ENCODE peak calls at places on chromosomes 5 and 9, in four cellular contexts. One of them, this sample, is unnamed.

GRCh38 chr5:9335754-9336495 is 209.9 kb downstream of the SEMA5A start:
- DNase-seq in G401: no peak
- DNase-seq in CD8-positive, alpha-beta memory T cell: no peak
- DNase-seq in Right ventricle myocardium superior: no peak
- DNase-seq in this sample: no peak

GRCh38 chr5:65742565-65743231 is 20.7 kb downstream of the NLN start:
- DNase-seq in G401: peak; percentile 35
- DNase-seq in CD8-positive, alpha-beta memory T cell: no peak
- DNase-seq in Right ventricle myocardium superior: no peak
- DNase-seq in this sample: peak; percentile 61

GRCh38 chr5:142795246-142795645 is 25.1 kb downstream of the ARHGAP26 start:
- DNase-seq in G401: no peak
- DNase-seq in CD8-positive, alpha-beta memory T cell: no peak
- DNase-seq in Right ventricle myocardium superior: no peak
- DNase-seq in this sample: no peak

GRCh38 chr9:115492869-115493268 is 374.9 kb upstream of the TNC start:
- DNase-seq in G401: no peak
- DNase-seq in CD8-positive, alpha-beta memory T cell: no peak
- DNase-seq in Right ventricle myocardium superior: no peak
- DNase-seq in this sample: no peak

GRCh38 chr9:90546200-90546599 is 96.4 kb downstream of the DIRAS2 start:
- DNase-seq in G401: peak; percentile 99
- DNase-seq in CD8-positive, alpha-beta memory T cell: no peak
- DNase-seq in Right ventricle myocardium superior: no peak
- DNase-seq in this sample: peak; percentile 37

GRCh38 chr5:174535691-174536090 is 188.7 kb upstream of the MSX2 start:
- DNase-seq in G401: no peak
- DNase-seq in CD8-positive, alpha-beta memory T cell: no peak
- DNase-seq in Right ventricle myocardium superior: no peak
- DNase-seq in this sample: peak; percentile 41

GRCh38 chr5:170315154-170315553 is 17.6 kb upstream of the LCP2 start:
- DNase-seq in G401: peak; percentile 40
- DNase-seq in CD8-positive, alpha-beta memory T cell: no peak
- DNase-seq in Right ventricle myocardium superior: peak; percentile 85
- DNase-seq in this sample: peak; percentile 26

GRCh38 chr9:113600871-113601545 is 137.5 kb downstream of the RGS3 start:
- DNase-seq in G401: no peak
- DNase-seq in CD8-positive, alpha-beta memory T cell: no peak
- DNase-seq in Right ventricle myocardium superior: no peak
- DNase-seq in this sample: no peak

GRCh38 chr5:148070621-148071020 is 6.8 kb downstream of the SPINK5 start:
- DNase-seq in G401: no peak
- DNase-seq in CD8-positive, alpha-beta memory T cell: no peak
- DNase-seq in Right ventricle myocardium superior: no peak
- DNase-seq in this sample: no peak

GRCh38 chr5:180328296-180329137 is 24.6 kb downstream of the GFPT2 start:
- DNase-seq in G401: peak; percentile 78
- DNase-seq in CD8-positive, alpha-beta memory T cell: peak; percentile 70
- DNase-seq in Right ventricle myocardium superior: peak; percentile 92
- DNase-seq in this sample: peak; percentile 89

GRCh38 chr5:139414601-139415121 is 10.8 kb upstream of the SPATA24 start:
- DNase-seq in G401: no peak
- DNase-seq in CD8-positive, alpha-beta memory T cell: no peak
- DNase-seq in Right ventricle myocardium superior: no peak
- DNase-seq in this sample: no peak

GRCh38 chr9:134175291-134175807 is 11.0 kb upstream of the RNU6ATAC start:
- DNase-seq in G401: no peak
- DNase-seq in CD8-positive, alpha-beta memory T cell: no peak
- DNase-seq in Right ventricle myocardium superior: peak; percentile 39
- DNase-seq in this sample: no peak

GRCh38 chr5:143398053-143398355 is 5.5 kb downstream of the NR3C1 start:
- DNase-seq in G401: peak; percentile 40
- DNase-seq in CD8-positive, alpha-beta memory T cell: no peak
- DNase-seq in Right ventricle myocardium superior: no peak
- DNase-seq in this sample: no peak

GRCh38 chr9:13915591-13916301 is 398.2 kb downstream of the NFIB start:
- DNase-seq in G401: no peak
- DNase-seq in CD8-positive, alpha-beta memory T cell: no peak
- DNase-seq in Right ventricle myocardium superior: no peak
- DNase-seq in this sample: peak; percentile 29

GRCh38 chr9:127018935-127019334 is 103.5 kb downstream of the ANGPTL2 start:
- DNase-seq in G401: no peak
- DNase-seq in CD8-positive, alpha-beta memory T cell: no peak
- DNase-seq in Right ventricle myocardium superior: no peak
- DNase-seq in this sample: no peak

GRCh38 chr5:133995903-133996563 is 8.7 kb downstream of the VDAC1 start:
- DNase-seq in G401: no peak
- DNase-seq in CD8-positive, alpha-beta memory T cell: no peak
- DNase-seq in Right ventricle myocardium superior: no peak
- DNase-seq in this sample: no peak

GRCh38 chr9:129889936-129890717 is 54.9 kb downstream of the USP20 start:
- DNase-seq in G401: no peak
- DNase-seq in CD8-positive, alpha-beta memory T cell: peak; percentile 68
- DNase-seq in Right ventricle myocardium superior: peak; percentile 63
- DNase-seq in this sample: no peak

GRCh38 chr9:83027153-83027867 is 35.6 kb downstream of the RASEF start:
- DNase-seq in G401: no peak
- DNase-seq in CD8-positive, alpha-beta memory T cell: no peak
- DNase-seq in Right ventricle myocardium superior: no peak
- DNase-seq in this sample: peak; percentile 59

GRCh38 chr5:124602925-124603650 is 143.4 kb downstream of the ZNF608 start:
- DNase-seq in G401: no peak
- DNase-seq in CD8-positive, alpha-beta memory T cell: no peak
- DNase-seq in Right ventricle myocardium superior: no peak
- DNase-seq in this sample: no peak

GRCh38 chr9:72038890-72039410 is 21.5 kb downstream of the C9orf57 start:
- DNase-seq in G401: peak; percentile 77
- DNase-seq in CD8-positive, alpha-beta memory T cell: peak; percentile 42
- DNase-seq in Right ventricle myocardium superior: peak; percentile 75
- DNase-seq in this sample: peak; percentile 75

GRCh38 chr9:135508211-135508820 is 7.8 kb downstream of the MRPS2 start:
- DNase-seq in G401: no peak
- DNase-seq in CD8-positive, alpha-beta memory T cell: no peak
- DNase-seq in Right ventricle myocardium superior: no peak
- DNase-seq in this sample: no peak

GRCh38 chr5:133882801-133883200 is 85.6 kb downstream of the C5orf15 start:
- DNase-seq in G401: no peak
- DNase-seq in CD8-positive, alpha-beta memory T cell: no peak
- DNase-seq in Right ventricle myocardium superior: no peak
- DNase-seq in this sample: no peak

GRCh38 chr5:147234825-147235635 is at the start of gene STK32A:
- DNase-seq in G401: no peak
- DNase-seq in CD8-positive, alpha-beta memory T cell: no peak
- DNase-seq in Right ventricle myocardium superior: peak; percentile 65
- DNase-seq in this sample: peak; percentile 21

GRCh38 chr5:33827885-33828284 is 63.9 kb downstream of the ADAMTS12 start:
- DNase-seq in G401: no peak
- DNase-seq in CD8-positive, alpha-beta memory T cell: no peak
- DNase-seq in Right ventricle myocardium superior: no peak
- DNase-seq in this sample: no peak

GRCh38 chr9:92576175-92576574 is 40.4 kb upstream of the ECM2 start:
- DNase-seq in G401: no peak
- DNase-seq in CD8-positive, alpha-beta memory T cell: no peak
- DNase-seq in Right ventricle myocardium superior: no peak
- DNase-seq in this sample: no peak

GRCh38 chr5:171810217-171810616 is 24.6 kb downstream of the SMIM23 start:
- DNase-seq in G401: no peak
- DNase-seq in CD8-positive, alpha-beta memory T cell: no peak
- DNase-seq in Right ventricle myocardium superior: peak; percentile 48
- DNase-seq in this sample: no peak

GRCh38 chr5:34014614-34015013 is 6.8 kb upstream of the AMACR start:
- DNase-seq in G401: no peak
- DNase-seq in CD8-positive, alpha-beta memory T cell: no peak
- DNase-seq in Right ventricle myocardium superior: no peak
- DNase-seq in this sample: no peak

GRCh38 chr5:135135530-135136201 is 101.6 kb upstream of the PITX1 start:
- DNase-seq in G401: no peak
- DNase-seq in CD8-positive, alpha-beta memory T cell: no peak
- DNase-seq in Right ventricle myocardium superior: peak; percentile 68
- DNase-seq in this sample: peak; percentile 94

GRCh38 chr5:120405923-120406322 is 58.2 kb upstream of the PRR16 start:
- DNase-seq in G401: no peak
- DNase-seq in CD8-positive, alpha-beta memory T cell: no peak
- DNase-seq in Right ventricle myocardium superior: no peak
- DNase-seq in this sample: peak; percentile 43

GRCh38 chr5:103434057-103434456 is 128.5 kb downstream of the NUDT12 start:
- DNase-seq in G401: no peak
- DNase-seq in CD8-positive, alpha-beta memory T cell: no peak
- DNase-seq in Right ventricle myocardium superior: peak; percentile 24
- DNase-seq in this sample: no peak

GRCh38 chr5:36606437-36607113 is at the start of gene SLC1A3:
- DNase-seq in G401: peak; percentile 30
- DNase-seq in CD8-positive, alpha-beta memory T cell: no peak
- DNase-seq in Right ventricle myocardium superior: peak; percentile 66
- DNase-seq in this sample: peak; percentile 65

This sample was measured in H4.